ENCODE peak calls at places on chromosomes 16 and 17, in nine cellular contexts. X, F, C, H, O, A, I, G and M are unnamed samples.
A peak's percentile ranks its signal among the peaks of the same experiment; 100 is the strongest.

GRCh38 chr17:39484178-39484577 is 22.9 kb downstream of the CDK12 start:
- DNase-seq in G (no peak), F (no peak), C (no peak), A (no peak), X (no peak), H (no peak), O (no peak), I (no peak), M (no peak)

GRCh38 chr16:12639044-12639443 is 164.6 kb downstream of the CPPED1 start:
- DNase-seq in X (peak; percentile 87), A (peak; percentile 33), I (no peak), O (no peak), H (peak; percentile 31), C (peak; percentile 66), G (no peak), F (no peak), M (peak; percentile 80)

GRCh38 chr17:51342257-51342656 is 81.9 kb downstream of the UTP18 start:
- DNase-seq in I (no peak), G (no peak), X (no peak), H (no peak), A (no peak), O (no peak), F (no peak), C (no peak), M (no peak)

GRCh38 chr17:40224707-40225092 is 5.6 kb downstream of the WIPF2 start:
- DNase-seq in C (no peak), A (no peak), I (no peak), H (peak; percentile 82), F (no peak), G (no peak), O (peak; percentile 50), X (no peak), M (peak; percentile 21)

GRCh38 chr16:49280022-49280741 is 1.5 kb downstream of the CBLN1 start:
- DNase-seq in C (no peak), O (no peak), H (no peak), X (no peak), G (peak; percentile 4), I (peak; percentile 76), A (no peak), F (no peak), M (no peak)

GRCh38 chr16:87851141-87851587 is 18.1 kb downstream of the SLC7A5 start:
- DNase-seq in X (no peak), A (no peak), F (no peak), C (no peak), I (no peak), O (no peak), G (peak; percentile 61), H (no peak), M (peak; percentile 87)

GRCh38 chr17:62693616-62694415 is 66.3 kb downstream of the MRC2 start:
- DNase-seq in I (no peak), O (no peak), G (no peak), X (no peak), F (no peak), C (no peak), H (no peak), A (no peak), M (peak; percentile 56)

GRCh38 chr16:48276102-48276501 is 28.8 kb upstream of the ABCC11 start:
- DNase-seq in C (peak; percentile 28), O (no peak), I (no peak), F (no peak), H (no peak), G (no peak), X (peak; percentile 13), A (no peak), M (peak; percentile 45)